ENCODE peak calls at places on chromosomes 5 and 9, in ten cellular contexts. A is Peyer's patch; W is mucosa of descending colon; V is stimulated activated CD4-positive, alpha-beta T cell treated with anti-CD3 and anti-CD28 coated beads, Interleukin-12 subunit alpha, Interleukin-12 subunit beta, amount 100 ng/mL, for 24 hours; Q is adipocyte; X is SW 1271; G is LoVo; L is naive thymus-derived CD4-positive, alpha-beta T cell; D is nephron progenitor cell; H is K562. N is an unnamed sample.

GRCh38 chr5:72702881-72703434 is 113.5 kb upstream of the TNPO1 start:
- DNase-seq in A (no peak), W (no peak), V (no peak), Q (no peak), X (no peak), G (no peak), L (no peak), D (peak), H (no peak), N (no peak)

GRCh38 chr5:121251954-121252353 is 599.7 kb upstream of the FTMT start:
- DNase-seq in A (no peak), W (no peak), V (no peak), Q (peak), X (peak), G (no peak), L (no peak), D (no peak), H (no peak), N (no peak)

GRCh38 chr5:134289509-134290113 is 63.7 kb upstream of the PPP2CA start:
- DNase-seq in A (no peak), W (no peak), V (peak), Q (peak), X (peak), G (peak), L (peak), D (peak), H (peak), N (no peak)

GRCh38 chr5:92566113-92566767 is 1014.8 kb downstream of the NR2F1-AS1 start:
- DNase-seq in A (no peak), W (no peak), V (no peak), Q (no peak), X (no peak), G (no peak), L (no peak), D (no peak), H (no peak), N (no peak)

GRCh38 chr5:132094393-132095076 is 20.9 kb downstream of the CSF2 start:
- DNase-seq in A (no peak), W (no peak), V (no peak), Q (peak), X (peak), G (peak), L (no peak), D (no peak), H (no peak), N (no peak)

GRCh38 chr5:54519083-54519541 is 1.6 kb downstream of the SNX18 start:
- DNase-seq in A (no peak), W (no peak), V (no peak), Q (no peak), X (no peak), G (no peak), L (no peak), D (peak), H (no peak), N (peak)

GRCh38 chr9:14400658-14400995 is 86.7 kb upstream of the NFIB start:
- DNase-seq in A (no peak), W (no peak), V (no peak), Q (peak), X (no peak), G (no peak), L (no peak), D (no peak), H (peak), N (no peak)

GRCh38 chr5:158492850-158493249 is 606.9 kb downstream of the EBF1 start:
- DNase-seq in A (no peak), W (no peak), V (no peak), Q (peak), X (no peak), G (no peak), L (no peak), D (no peak), H (no peak), N (no peak)

GRCh38 chr9:4196886-4197285 is 103.0 kb downstream of the GLIS3 start:
- DNase-seq in A (no peak), W (no peak), V (no peak), Q (no peak), X (no peak), G (no peak), L (no peak), D (no peak), H (no peak), N (no peak)

GRCh38 chr5:62538017-62538942 is 40.3 kb upstream of the LRRC70 start:
- DNase-seq in A (no peak), W (no peak), V (no peak), Q (peak), X (no peak), G (no peak), L (no peak), D (no peak), H (peak), N (no peak)

GRCh38 chr5:82405166-82405565 is 127.0 kb upstream of the RPS23 start:
- DNase-seq in A (no peak), W (no peak), V (no peak), Q (peak), X (no peak), G (no peak), L (no peak), D (no peak), H (no peak), N (no peak)

GRCh38 chr9:127654619-127655018 is 42.5 kb downstream of the STXBP1 start:
- DNase-seq in A (no peak), W (no peak), V (no peak), Q (no peak), X (no peak), G (no peak), L (no peak), D (no peak), H (no peak), N (no peak)

GRCh38 chr9:27203783-27204182 is 93.2 kb downstream of the EQTN start:
- DNase-seq in A (no peak), W (no peak), V (no peak), Q (peak), X (no peak), G (no peak), L (no peak), D (no peak), H (no peak), N (no peak)

GRCh38 chr9:84879631-84880030 is 210.1 kb downstream of the NTRK2 start:
- DNase-seq in A (no peak), W (no peak), V (no peak), Q (no peak), X (no peak), G (no peak), L (no peak), D (no peak), H (no peak), N (no peak)

N was measured in activated gamma-delta T cell.